ENCODE peak calls at places on chromosomes 12 and 14, in five cellular contexts. One of them, this sample, is unnamed.

GRCh38 chr14:31159682-31160296 is 47.8 kb downstream of the HECTD1 start:
- DNase-seq in lower lobe of right lung: no peak
- DNase-seq in AG10803: peak; percentile 50
- DNase-seq in cardiac muscle cell: no peak
- DNase-seq in heart right ventricle: no peak
- DNase-seq in this sample: peak; percentile 62

GRCh38 chr12:27906127-27906500 is 66.4 kb downstream of the PTHLH start:
- DNase-seq in cardiac muscle cell: no peak
- DNase-seq in AG10803: no peak
- DNase-seq in heart right ventricle: no peak
- DNase-seq in lower lobe of right lung: no peak
- DNase-seq in this sample: no peak

GRCh38 chr14:40240456-40240855 is 808.2 kb upstream of the FBXO33 start:
- DNase-seq in cardiac muscle cell: no peak
- DNase-seq in heart right ventricle: no peak
- DNase-seq in AG10803: no peak
- DNase-seq in lower lobe of right lung: no peak
- DNase-seq in this sample: no peak

GRCh38 chr12:124390442-124391116 is 95.7 kb downstream of the RFLNA start:
- DNase-seq in heart right ventricle: no peak
- DNase-seq in cardiac muscle cell: no peak
- DNase-seq in AG10803: peak; percentile 77
- DNase-seq in lower lobe of right lung: peak; percentile 81
- DNase-seq in this sample: no peak

GRCh38 chr14:59252772-59253500 is 64.5 kb downstream of the DAAM1 start:
- DNase-seq in heart right ventricle: no peak
- DNase-seq in cardiac muscle cell: no peak
- DNase-seq in AG10803: peak; percentile 93
- DNase-seq in lower lobe of right lung: no peak
- DNase-seq in this sample: no peak

GRCh38 chr14:70707138-70708038 is 65.7 kb downstream of the TTC9 start:
- DNase-seq in AG10803: peak; percentile 53
- DNase-seq in lower lobe of right lung: no peak
- DNase-seq in heart right ventricle: no peak
- DNase-seq in cardiac muscle cell: no peak
- DNase-seq in this sample: no peak

GRCh38 chr12:111434680-111435338 is 29.1 kb downstream of the SH2B3 start:
- DNase-seq in lower lobe of right lung: no peak
- DNase-seq in heart right ventricle: peak; percentile 77
- DNase-seq in cardiac muscle cell: no peak
- DNase-seq in AG10803: peak; percentile 52
- DNase-seq in this sample: peak; percentile 36

GRCh38 chr14:64971452-64971889 is 665 bp downstream of the RAB15 start:
- DNase-seq in heart right ventricle: no peak
- DNase-seq in AG10803: no peak
- DNase-seq in lower lobe of right lung: no peak
- DNase-seq in cardiac muscle cell: peak; percentile 7
- DNase-seq in this sample: no peak

GRCh38 chr14:100871234-100872186 is 32.0 kb downstream of the RTL1 start:
- DNase-seq in lower lobe of right lung: peak; percentile 16
- DNase-seq in AG10803: peak; percentile 65
- DNase-seq in cardiac muscle cell: no peak
- DNase-seq in heart right ventricle: no peak
- DNase-seq in this sample: no peak

GRCh38 chr12:26711072-26711471 is 121.9 kb downstream of the ITPR2 start:
- DNase-seq in heart right ventricle: no peak
- DNase-seq in cardiac muscle cell: no peak
- DNase-seq in lower lobe of right lung: no peak
- DNase-seq in AG10803: peak; percentile 15
- DNase-seq in this sample: no peak

GRCh38 chr12:47870175-47870781 is 34.5 kb downstream of the VDR start:
- DNase-seq in heart right ventricle: peak; percentile 35
- DNase-seq in AG10803: peak; percentile 70
- DNase-seq in cardiac muscle cell: peak; percentile 68
- DNase-seq in lower lobe of right lung: no peak
- DNase-seq in this sample: no peak

GRCh38 chr12:11653215-11653753 is 3.8 kb downstream of the ETV6 start:
- DNase-seq in cardiac muscle cell: no peak
- DNase-seq in heart right ventricle: no peak
- DNase-seq in lower lobe of right lung: no peak
- DNase-seq in AG10803: peak; percentile 37
- DNase-seq in this sample: no peak

GRCh38 chr14:66920196-66920595 is 269.0 kb upstream of the GARIN2 start:
- DNase-seq in heart right ventricle: no peak
- DNase-seq in AG10803: peak; percentile 17
- DNase-seq in lower lobe of right lung: no peak
- DNase-seq in cardiac muscle cell: no peak
- DNase-seq in this sample: no peak

GRCh38 chr14:50001999-50002925 is 109.4 kb downstream of the ARF6 start:
- DNase-seq in lower lobe of right lung: peak; percentile 56
- DNase-seq in cardiac muscle cell: no peak
- DNase-seq in AG10803: no peak
- DNase-seq in heart right ventricle: peak; percentile 24
- DNase-seq in this sample: no peak

GRCh38 chr14:69610859-69611263 is 535 bp upstream of the SUSD6 start:
- DNase-seq in heart right ventricle: no peak
- DNase-seq in AG10803: peak; percentile 47
- DNase-seq in lower lobe of right lung: no peak
- DNase-seq in cardiac muscle cell: no peak
- DNase-seq in this sample: no peak

GRCh38 chr14:35766036-35766699 is 42.9 kb downstream of the RALGAPA1 start:
- DNase-seq in heart right ventricle: no peak
- DNase-seq in lower lobe of right lung: no peak
- DNase-seq in AG10803: no peak
- DNase-seq in cardiac muscle cell: no peak
- DNase-seq in this sample: no peak

GRCh38 chr12:15982471-15982870 is 71.3 kb downstream of the DERA start:
- DNase-seq in AG10803: peak; percentile 71
- DNase-seq in heart right ventricle: no peak
- DNase-seq in lower lobe of right lung: no peak
- DNase-seq in cardiac muscle cell: no peak
- DNase-seq in this sample: no peak

GRCh38 chr14:32083789-32084188 is 6.7 kb downstream of the ARHGAP5 start:
- DNase-seq in lower lobe of right lung: no peak
- DNase-seq in cardiac muscle cell: no peak
- DNase-seq in AG10803: no peak
- DNase-seq in heart right ventricle: no peak
- DNase-seq in this sample: no peak

GRCh38 chr14:69001375-69001774 is 22.3 kb upstream of the ACTN1 start:
- DNase-seq in lower lobe of right lung: no peak
- DNase-seq in AG10803: no peak
- DNase-seq in cardiac muscle cell: no peak
- DNase-seq in heart right ventricle: no peak
- DNase-seq in this sample: no peak

GRCh38 chr14:47269788-47270492 is 405.5 kb downstream of the MDGA2 start:
- DNase-seq in heart right ventricle: no peak
- DNase-seq in AG10803: no peak
- DNase-seq in cardiac muscle cell: no peak
- DNase-seq in lower lobe of right lung: no peak
- DNase-seq in this sample: no peak

GRCh38 chr12:113135178-113136127 is at the start of gene RASAL1:
- DNase-seq in cardiac muscle cell: peak; percentile 40
- DNase-seq in lower lobe of right lung: peak; percentile 46
- DNase-seq in heart right ventricle: no peak
- DNase-seq in AG10803: no peak
- DNase-seq in this sample: no peak

GRCh38 chr12:25436206-25436912 is 116.7 kb downstream of the LMNTD1 start:
- DNase-seq in cardiac muscle cell: peak; percentile 68
- DNase-seq in AG10803: peak; percentile 86
- DNase-seq in heart right ventricle: no peak
- DNase-seq in lower lobe of right lung: no peak
- DNase-seq in this sample: peak; percentile 22

GRCh38 chr12:2009623-2010022 is 5.4 kb upstream of the DCP1B start:
- DNase-seq in cardiac muscle cell: peak; percentile 19
- DNase-seq in lower lobe of right lung: no peak
- DNase-seq in AG10803: no peak
- DNase-seq in heart right ventricle: no peak
- DNase-seq in this sample: no peak

GRCh38 chr12:111180830-111181726 is 187.8 kb downstream of the PHETA1 start:
- DNase-seq in AG10803: peak; percentile 37
- DNase-seq in heart right ventricle: peak; percentile 71
- DNase-seq in lower lobe of right lung: peak; percentile 70
- DNase-seq in cardiac muscle cell: peak; percentile 40
- DNase-seq in this sample: peak; percentile 76

GRCh38 chr14:96359959-96360358 is 3.2 kb downstream of the ATG2B start:
- DNase-seq in lower lobe of right lung: no peak
- DNase-seq in heart right ventricle: no peak
- DNase-seq in cardiac muscle cell: no peak
- DNase-seq in AG10803: no peak
- DNase-seq in this sample: no peak

GRCh38 chr12:102939059-102939458 is 18.4 kb upstream of the ASCL1 start:
- DNase-seq in cardiac muscle cell: no peak
- DNase-seq in AG10803: no peak
- DNase-seq in lower lobe of right lung: no peak
- DNase-seq in heart right ventricle: no peak
- DNase-seq in this sample: no peak

GRCh38 chr12:57276935-57277563 is 26.1 kb upstream of the STAC3 start:
- DNase-seq in lower lobe of right lung: no peak
- DNase-seq in heart right ventricle: no peak
- DNase-seq in AG10803: peak; percentile 25
- DNase-seq in cardiac muscle cell: peak; percentile 25
- DNase-seq in this sample: peak; percentile 50

GRCh38 chr14:103074699-103075341 is 9.2 kb upstream of the LBHD2 start:
- DNase-seq in cardiac muscle cell: peak; percentile 18
- DNase-seq in lower lobe of right lung: peak; percentile 96
- DNase-seq in AG10803: no peak
- DNase-seq in heart right ventricle: peak; percentile 81
- DNase-seq in this sample: no peak

GRCh38 chr12:115762934-115763333 is 514.6 kb downstream of the MED13L start:
- DNase-seq in heart right ventricle: no peak
- DNase-seq in cardiac muscle cell: no peak
- DNase-seq in lower lobe of right lung: no peak
- DNase-seq in AG10803: no peak
- DNase-seq in this sample: no peak

GRCh38 chr14:101006008-101006407 is 102.5 kb upstream of the RTL1 start:
- DNase-seq in heart right ventricle: no peak
- DNase-seq in lower lobe of right lung: no peak
- DNase-seq in AG10803: no peak
- DNase-seq in cardiac muscle cell: no peak
- DNase-seq in this sample: no peak

GRCh38 chr14:61753631-61754030 is 8.6 kb upstream of the SNAPC1 start:
- DNase-seq in heart right ventricle: no peak
- DNase-seq in AG10803: peak; percentile 36
- DNase-seq in lower lobe of right lung: no peak
- DNase-seq in cardiac muscle cell: peak; percentile 57
- DNase-seq in this sample: no peak

GRCh38 chr12:118035194-118036041 is 18.9 kb downstream of the RFC5 start:
- DNase-seq in heart right ventricle: no peak
- DNase-seq in lower lobe of right lung: no peak
- DNase-seq in cardiac muscle cell: no peak
- DNase-seq in AG10803: peak; percentile 38
- DNase-seq in this sample: no peak

GRCh38 chr12:2613674-2614073 is 181.1 kb upstream of the FKBP4 start:
- DNase-seq in AG10803: peak; percentile 95
- DNase-seq in cardiac muscle cell: no peak
- DNase-seq in lower lobe of right lung: no peak
- DNase-seq in heart right ventricle: no peak
- DNase-seq in this sample: no peak

DNA sequence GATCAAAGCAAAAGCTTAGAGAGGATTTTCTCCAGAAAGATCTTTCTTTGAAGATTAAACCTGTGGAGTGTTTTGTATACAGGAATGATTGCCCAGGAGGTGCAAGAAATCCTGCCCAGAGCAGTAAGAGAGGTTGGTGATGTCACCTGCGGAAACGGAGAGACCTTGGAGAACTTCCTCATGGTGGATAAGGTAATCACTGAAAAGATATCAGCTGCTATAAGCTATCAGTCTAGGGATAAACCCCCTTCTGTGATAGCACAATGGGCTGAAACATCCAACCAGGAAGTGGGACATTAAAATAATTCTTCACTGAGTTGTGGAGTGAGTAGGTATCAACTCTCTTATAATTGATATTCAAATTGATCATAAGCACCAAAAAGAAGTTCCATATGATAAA is 85.7 kb downstream of the MYRFL start:
- DNase-seq in heart right ventricle: no peak
- DNase-seq in lower lobe of right lung: no peak
- DNase-seq in AG10803: no peak
- DNase-seq in cardiac muscle cell: no peak
- DNase-seq in this sample: no peak
- H3K4me3 ChIP-seq in heart right ventricle: no peak overlapping the region
- H3K4me3 ChIP-seq in lower lobe of right lung: no peak overlapping the region
- H3K4me3 ChIP-seq in AG10803: no peak overlapping the region
- H3K4me3 ChIP-seq in cardiac muscle cell: no peak overlapping the region
- H3K4me3 ChIP-seq in this sample: no peak overlapping the region

GRCh38 chr14:105076805-105077648 is 11.8 kb upstream of the GPR132 start:
- DNase-seq in lower lobe of right lung: no peak
- DNase-seq in heart right ventricle: no peak
- DNase-seq in AG10803: no peak
- DNase-seq in cardiac muscle cell: no peak
- DNase-seq in this sample: no peak
- H3K4me3 ChIP-seq in lower lobe of right lung: no peak overlapping the region
- H3K4me3 ChIP-seq in heart right ventricle: no peak overlapping the region
- H3K4me3 ChIP-seq in AG10803: no peak overlapping the region
- H3K4me3 ChIP-seq in cardiac muscle cell: no peak overlapping the region
- H3K4me3 ChIP-seq in this sample: no peak overlapping the region

DNA sequence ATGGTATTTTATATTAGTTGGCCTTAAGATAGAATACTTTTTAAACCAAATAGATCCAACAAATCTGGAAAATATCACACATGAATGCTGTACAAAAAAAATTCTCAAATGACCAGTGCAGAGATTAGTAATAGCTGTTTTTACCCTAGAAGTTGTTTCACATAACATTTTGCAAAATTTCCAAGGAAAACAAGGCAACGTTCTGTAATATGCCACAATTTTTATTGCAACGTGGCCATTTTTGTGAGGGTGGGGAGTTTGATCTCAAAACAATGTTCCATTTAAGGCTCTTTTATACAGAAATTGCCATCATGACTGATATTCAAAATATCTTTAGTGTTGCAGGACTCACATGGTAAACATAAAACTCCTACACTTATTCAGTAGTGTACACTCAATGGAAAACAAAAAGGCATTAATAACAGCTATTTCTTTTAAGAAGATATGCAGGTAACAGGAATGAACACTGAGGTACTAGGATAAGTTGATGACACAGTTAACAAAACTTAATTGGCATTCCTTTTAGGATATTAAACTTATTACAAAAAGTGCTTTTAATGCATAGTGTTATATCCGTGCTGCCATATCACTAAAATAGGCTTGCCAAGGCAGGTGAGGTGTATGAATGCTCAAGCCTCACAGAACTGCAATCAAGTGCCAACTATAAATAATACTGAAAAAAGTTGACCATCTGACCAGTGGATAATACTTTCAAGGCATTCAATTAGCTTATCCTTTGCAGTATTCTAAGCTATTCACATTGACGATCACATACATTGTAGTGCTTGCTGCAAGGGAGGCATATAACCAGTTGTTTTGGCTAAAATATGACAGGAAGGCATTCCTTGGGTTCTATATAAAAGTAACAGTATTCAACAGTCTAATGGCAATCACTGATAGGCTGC is 2.3 kb downstream of the CFL2 start:
- DNase-seq in heart right ventricle: no peak
- DNase-seq in AG10803: no peak
- DNase-seq in cardiac muscle cell: no peak
- DNase-seq in lower lobe of right lung: no peak
- DNase-seq in this sample: no peak
- H3K4me3 ChIP-seq in heart right ventricle: peak overlapping the region; percentile 78
- H3K4me3 ChIP-seq in AG10803: peak overlapping the region; percentile 81
- H3K4me3 ChIP-seq in cardiac muscle cell: no peak overlapping the region
- H3K4me3 ChIP-seq in lower lobe of right lung: no peak overlapping the region
- H3K4me3 ChIP-seq in this sample: no peak overlapping the region

GRCh38 chr12:10243803-10244520 is 31.3 kb downstream of the GABARAPL1 start:
- DNase-seq in lower lobe of right lung: no peak
- DNase-seq in cardiac muscle cell: no peak
- DNase-seq in AG10803: no peak
- DNase-seq in heart right ventricle: no peak
- DNase-seq in this sample: no peak
- H3K4me3 ChIP-seq in lower lobe of right lung: peak overlapping the region; percentile 17
- H3K4me3 ChIP-seq in cardiac muscle cell: no peak overlapping the region
- H3K4me3 ChIP-seq in AG10803: no peak overlapping the region
- H3K4me3 ChIP-seq in heart right ventricle: no peak overlapping the region
- H3K4me3 ChIP-seq in this sample: no peak overlapping the region